ENCODE peak calls at places on chromosomes 12 and 14, in seven cellular contexts. C, F, M, Y, W, K and R are unnamed samples.

GRCh38 chr12:14373202-14373601 is 7.7 kb downstream of the ATF7IP start:
- DNase-seq in C (no peak), F (no peak), M (peak; percentile 76), Y (no peak), W (peak; percentile 59), K (no peak), R (peak; percentile 13)

GRCh38 chr14:58428011-58428807 is 690 bp downstream of the KIAA0586 start:
- DNase-seq in C (no peak), F (no peak), M (peak; percentile 80), Y (no peak), W (peak; percentile 59), K (peak; percentile 43), R (peak; percentile 63)

GRCh38 chr12:124557518-124558223 is 9.7 kb downstream of the NCOR2 start:
- DNase-seq in C (no peak), F (no peak), M (no peak), Y (peak; percentile 66), W (no peak), K (no peak), R (no peak)

GRCh38 chr12:71128191-71128590 is 29.6 kb downstream of the TSPAN8 start:
- DNase-seq in C (no peak), F (no peak), M (no peak), Y (no peak), W (peak; percentile 13), K (no peak), R (no peak)

GRCh38 chr14:79011091-79011919 is 841.1 kb downstream of the NRXN3 start:
- DNase-seq in C (no peak), F (no peak), M (peak; percentile 85), Y (peak; percentile 28), W (peak; percentile 62), K (peak; percentile 18), R (peak; percentile 63)

GRCh38 chr12:13004368-13004767 is 4.3 kb upstream of the HEBP1 start:
- DNase-seq in C (no peak), F (no peak), M (no peak), Y (no peak), W (no peak), K (no peak), R (no peak)

GRCh38 chr12:128813883-128814282 is 9.9 kb downstream of the SLC15A4 start:
- DNase-seq in C (no peak), F (no peak), M (no peak), Y (no peak), W (no peak), K (no peak), R (no peak)

GRCh38 chr14:92603309-92604257 is 90.0 kb downstream of the RIN3 start:
- DNase-seq in C (peak; percentile 42), F (no peak), M (peak; percentile 68), Y (no peak), W (peak; percentile 92), K (no peak), R (peak; percentile 30)

GRCh38 chr12:2510066-2510465 is 284.7 kb upstream of the FKBP4 start:
- DNase-seq in C (no peak), F (no peak), M (no peak), Y (no peak), W (no peak), K (no peak), R (no peak)

GRCh38 chr14:91867316-91867988 is at the start of gene TC2N:
- DNase-seq in C (peak; percentile 41), F (no peak), M (no peak), Y (no peak), W (no peak), K (no peak), R (no peak)

GRCh38 chr14:34488528-34488927 is 26.5 kb upstream of the SPTSSA start:
- DNase-seq in C (no peak), F (no peak), M (no peak), Y (no peak), W (no peak), K (no peak), R (no peak)

GRCh38 chr14:35949933-35950332 is 123.8 kb downstream of the BRMS1L start:
- DNase-seq in C (no peak), F (no peak), M (peak; percentile 61), Y (no peak), W (peak; percentile 4), K (no peak), R (no peak)

GRCh38 chr12:42180990-42181611 is 36.4 kb upstream of the GXYLT1 start:
- DNase-seq in C (no peak), F (no peak), M (no peak), Y (no peak), W (no peak), K (no peak), R (no peak)

GRCh38 chr14:97021001-97021400 is 223.8 kb downstream of the VRK1 start:
- DNase-seq in C (no peak), F (no peak), M (no peak), Y (peak; percentile 8), W (no peak), K (no peak), R (no peak)

GRCh38 chr14:22084393-22085281 is 411.0 kb upstream of the OR4E1 start:
- DNase-seq in C (no peak), F (no peak), M (peak; percentile 81), Y (no peak), W (peak; percentile 20), K (peak; percentile 30), R (peak; percentile 32)

GRCh38 chr12:96108321-96108720 is 72.9 kb upstream of the LTA4H start:
- DNase-seq in C (peak; percentile 25), F (peak; percentile 38), M (no peak), Y (peak; percentile 47), W (no peak), K (peak; percentile 75), R (no peak)

GRCh38 chr14:74577948-74578275 is 34.1 kb downstream of the LTBP2 start:
- DNase-seq in C (no peak), F (no peak), M (no peak), Y (no peak), W (no peak), K (no peak), R (no peak)

GRCh38 chr14:93120522-93120921 is 4.8 kb upstream of the ITPK1 start:
- DNase-seq in C (no peak), F (no peak), M (no peak), Y (no peak), W (no peak), K (no peak), R (no peak)

DNA sequence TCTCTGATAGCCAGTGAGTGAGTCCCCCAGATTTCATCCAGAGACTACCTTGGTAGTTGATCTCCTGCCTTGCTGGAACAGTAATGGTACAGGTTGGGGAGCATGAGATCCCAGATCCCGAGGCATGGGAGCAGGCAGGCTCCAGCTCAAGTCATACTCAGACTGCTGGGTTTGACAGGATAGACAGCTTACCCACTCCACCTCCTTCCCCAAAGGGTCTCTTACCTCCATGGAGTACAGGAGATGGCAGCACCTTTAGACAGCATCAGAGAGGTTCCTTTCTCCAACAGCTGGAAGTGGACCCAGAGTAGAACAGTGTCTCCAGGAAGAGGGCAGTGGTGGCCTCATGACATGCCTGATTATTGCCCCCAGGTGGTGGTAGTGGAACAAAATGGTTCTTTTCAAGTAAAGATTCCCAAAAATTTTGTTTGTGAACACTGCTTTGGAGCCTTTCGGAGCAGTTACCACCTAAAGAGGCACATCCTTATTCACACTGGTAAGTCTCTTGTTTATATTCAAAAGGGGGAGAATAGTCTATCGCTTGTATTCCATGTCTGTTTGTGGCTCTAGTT is 4.9 kb upstream of the CSAD start:
- DNase-seq in C (no peak), F (no peak), M (no peak), Y (no peak), W (no peak), K (no peak), R (no peak)
- TF ChIP-seq CTCF in C (no peak), F (no peak), M (peak; percentile 44), Y (peak; percentile 16), W (no peak), K (no peak), R (no peak)

DNA sequence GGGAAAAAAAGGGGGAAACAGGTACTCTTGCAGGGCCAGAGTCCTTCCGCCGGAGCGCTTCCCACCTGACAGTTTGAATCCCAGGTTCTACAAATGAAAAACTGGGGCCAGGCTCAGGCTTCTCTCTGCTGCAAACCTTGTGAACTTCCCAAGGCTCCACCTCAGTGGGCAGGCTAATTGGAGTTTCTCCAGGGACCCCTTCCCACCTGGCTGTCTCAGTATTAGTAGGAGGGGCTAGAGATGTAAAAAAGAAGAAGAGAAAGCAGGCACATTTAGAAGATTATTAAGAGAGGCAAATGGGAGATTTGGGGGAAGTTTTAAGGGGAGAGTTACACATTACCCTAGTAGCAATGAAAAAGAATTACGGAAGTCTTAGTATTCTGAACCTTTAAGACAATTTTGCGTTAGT is 20.0 kb upstream of the CLEC2D start:
- DNase-seq in C (no peak), F (no peak), M (no peak), Y (peak; percentile 64), W (no peak), K (peak; percentile 28), R (no peak)
- H3K27ac ChIP-seq in C (peak overlapping the region; percentile 93), F (peak overlapping the region; percentile 79), M (peak overlapping the region; percentile 87), Y (no peak overlapping the region), W (peak overlapping the region; percentile 74), K (peak overlapping the region; percentile 93), R (peak overlapping the region; percentile 77)

DNA sequence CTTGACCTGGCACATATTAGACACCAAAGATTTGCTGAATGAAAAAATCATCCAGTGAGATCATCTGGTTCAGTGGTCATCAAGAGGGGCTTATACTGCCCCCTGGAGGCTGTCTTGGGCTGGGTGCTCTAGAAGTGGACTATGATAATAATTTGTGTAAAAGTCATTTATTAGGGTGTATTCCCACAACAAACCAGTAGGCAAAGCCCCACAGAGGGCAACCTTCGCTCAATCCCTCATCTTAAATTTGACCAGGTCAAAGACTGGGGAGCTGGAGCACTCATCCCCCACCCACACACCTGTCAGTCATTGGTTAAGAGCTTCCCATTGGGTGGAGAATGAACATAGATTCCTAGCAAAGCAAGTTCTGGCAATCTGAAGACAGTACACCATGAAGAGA is 20.0 kb upstream of the FICD start:
- DNase-seq in C (no peak), F (no peak), M (peak; percentile 82), Y (peak; percentile 62), W (no peak), K (no peak), R (no peak)
- TF ChIP-seq CTCF in C (no peak), F (no peak), M (peak; percentile 98), Y (peak; percentile 94), W (peak; percentile 64), K (peak; percentile 39), R (peak; percentile 27)

DNA sequence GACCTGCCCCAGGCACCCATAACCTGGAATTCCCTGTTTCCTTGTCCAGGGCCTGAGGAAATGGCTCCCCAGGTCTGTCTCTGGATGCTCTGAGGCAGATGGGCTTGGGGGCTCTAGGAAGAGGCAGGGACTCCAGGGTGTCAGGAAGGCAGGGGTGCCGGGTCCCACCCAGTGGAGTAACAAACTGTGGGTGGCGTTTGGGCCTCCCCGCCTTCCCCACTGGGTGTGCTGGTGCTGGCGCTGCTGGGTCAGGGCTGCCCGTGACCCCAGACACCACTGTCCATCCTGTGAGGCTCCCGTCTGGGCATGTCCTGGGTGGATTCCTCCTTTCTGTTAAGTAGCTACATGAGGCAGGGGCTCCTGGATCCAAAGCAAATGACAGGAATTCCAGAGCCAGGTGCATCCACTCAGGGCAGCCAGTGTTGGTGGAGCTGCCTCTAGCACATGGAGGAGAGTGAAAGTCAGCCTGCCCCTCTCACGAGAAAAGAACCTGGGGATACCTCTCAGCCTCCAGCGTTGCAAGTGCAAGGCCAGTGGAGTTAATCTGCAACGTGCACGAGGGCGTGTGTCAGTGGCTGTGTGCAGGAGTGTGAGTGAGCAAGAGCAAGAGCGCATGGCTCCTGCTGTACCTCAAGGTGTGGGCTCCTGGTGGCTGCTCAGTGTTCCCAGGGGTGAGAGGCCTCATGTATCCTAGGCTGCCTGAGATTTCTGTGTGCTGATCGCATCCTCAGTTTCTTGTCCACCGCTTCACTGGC is 403.1 kb downstream of the TMEM121 start:
- DNase-seq in C (no peak), F (no peak), M (no peak), Y (no peak), W (no peak), K (no peak), R (no peak)
- H3K27ac ChIP-seq in C (no peak overlapping the region), F (no peak overlapping the region), M (no peak overlapping the region), Y (no peak overlapping the region), W (no peak overlapping the region), K (no peak overlapping the region), R (no peak overlapping the region)